ENCODE peak calls at places on chromosomes 11 and 22, in seven cellular contexts. M is heart left ventricle; X is HCT116; I is GM23338; R is CD8-positive, alpha-beta T cell; W is Karpas-422; K is cardiac muscle cell. Q is an unnamed sample. For H3K27me3, the result is how much of the 10 kb centered on the place peaks cover.

GRCh38 chr22:32723632-32724031 is 77.9 kb upstream of the TIMP3 start:
- DNase-seq in M (peak), X (no peak), I (no peak), R (peak), W (peak), K (peak), Q (peak)

GRCh38 chr22:42697542-42698013 is 23.1 kb downstream of the A4GALT start:
- DNase-seq in M (peak), X (peak), I (no peak), R (no peak), W (no peak), K (peak), Q (no peak)

GRCh38 chr22:25404556-25404922 is 159.9 kb upstream of the GRK3 start:
- DNase-seq in M (no peak), X (no peak), I (peak), R (no peak), W (no peak), K (no peak), Q (no peak)

GRCh38 chr11:4926607-4927006 is 2.5 kb upstream of the OR51G1 start:
- DNase-seq in M (no peak), X (no peak), I (no peak), R (no peak), W (no peak), K (no peak), Q (no peak)

GRCh38 chr22:17260950-17261349 is 41.7 kb upstream of the ADA2 start:
- DNase-seq in M (no peak), X (no peak), I (peak), R (no peak), W (no peak), K (no peak), Q (no peak)

GRCh38 chr22:19195796-19196731 is 17.5 kb upstream of the SLC25A1 start:
- DNase-seq in M (no peak), X (no peak), I (no peak), R (no peak), W (no peak), K (no peak), Q (no peak)

GRCh38 chr22:35611200-35611890 is 5.8 kb downstream of the MB start:
- DNase-seq in M (no peak), X (no peak), I (no peak), R (no peak), W (no peak), K (no peak), Q (no peak)

GRCh38 chr22:20748820-20749428 is 25.0 kb upstream of the SERPIND1 start:
- DNase-seq in M (no peak), X (no peak), I (no peak), R (no peak), W (peak), K (peak), Q (peak)

GRCh38 chr11:60349990-60350389 is 22.9 kb downstream of the MS4A6E start:
- DNase-seq in M (no peak), X (no peak), I (no peak), R (no peak), W (no peak), K (no peak), Q (no peak)

GRCh38 chr11:118217575-118217974 is 7.2 kb downstream of the JAML start:
- DNase-seq in M (no peak), X (no peak), I (no peak), R (no peak), W (peak), K (no peak), Q (no peak)

GRCh38 chr11:100682247-100682969 is 4.7 kb upstream of the ARHGAP42 start:
- DNase-seq in M (no peak), X (peak), I (peak), R (no peak), W (peak), K (peak), Q (no peak)

GRCh38 chr11:108237058-108237481 is 14.2 kb downstream of the ATM start:
- DNase-seq in M (no peak), X (no peak), I (no peak), R (no peak), W (no peak), K (peak), Q (no peak)

GRCh38 chr11:2512431-2513407 is 67.9 kb downstream of the KCNQ1 start:
- DNase-seq in M (peak), X (no peak), I (no peak), R (peak), W (no peak), K (no peak), Q (no peak)

GRCh38 chr22:23180893-23181762 is 819 bp downstream of the BCR start:
- DNase-seq in M (no peak), X (no peak), I (peak), R (peak), W (no peak), K (no peak), Q (peak)

GRCh38 chr11:99693941-99694492 is 673.3 kb downstream of the CNTN5 start:
- DNase-seq in M (no peak), X (no peak), I (no peak), R (no peak), W (no peak), K (peak), Q (no peak)

GRCh38 chr11:26028294-26028954 is 303.5 kb upstream of the ANO3 start:
- DNase-seq in M (no peak), X (no peak), I (no peak), R (no peak), W (no peak), K (no peak), Q (no peak)

GRCh38 chr22:17370036-17370765 is 941 bp downstream of the CECR2 start:
- DNase-seq in M (peak), X (no peak), I (peak), R (no peak), W (no peak), K (peak), Q (peak)

GRCh38 chr11:1102996-1103395 is 28.3 kb downstream of the MUC2 start:
- DNase-seq in M (no peak), X (no peak), I (no peak), R (no peak), W (no peak), K (no peak), Q (no peak)

GRCh38 chr11:1283091-1283511 is 26.3 kb downstream of the TOLLIP start:
- DNase-seq in M (no peak), X (no peak), I (no peak), R (no peak), W (no peak), K (no peak), Q (no peak)

GRCh38 chr11:119854521-119854920 is 125.5 kb upstream of the NECTIN1 start:
- DNase-seq in M (no peak), X (no peak), I (no peak), R (no peak), W (no peak), K (no peak), Q (no peak)

GRCh38 chr11:995752-996420 is 40.6 kb downstream of the MUC6 start:
- DNase-seq in M (no peak), X (no peak), I (no peak), R (no peak), W (peak), K (peak), Q (peak)

GRCh38 chr11:43393765-43394355 is 35.1 kb downstream of the TTC17 start:
- DNase-seq in M (peak), X (no peak), I (no peak), R (no peak), W (no peak), K (peak), Q (no peak)

GRCh38 chr11:64207247-64208085 is 945 bp downstream of the FERMT3 start:
- DNase-seq in M (peak), X (no peak), I (peak), R (peak), W (peak), K (peak), Q (peak)

GRCh38 chr11:47443028-47443700 is 5.8 kb downstream of the RAPSN start:
- DNase-seq in M (no peak), X (no peak), I (peak), R (no peak), W (no peak), K (no peak), Q (no peak)

GRCh38 chr11:69918938-69919650 is 99.9 kb upstream of the FGF3 start:
- DNase-seq in M (peak), X (peak), I (peak), R (peak), W (peak), K (peak), Q (peak)

GRCh38 chr11:114219559-114220349 is 76.4 kb upstream of the NNMT start:
- DNase-seq in M (peak), X (no peak), I (no peak), R (no peak), W (no peak), K (peak), Q (no peak)

GRCh38 chr11:77609234-77609633 is 19.5 kb downstream of the AQP11 start:
- DNase-seq in M (no peak), X (no peak), I (no peak), R (no peak), W (no peak), K (no peak), Q (no peak)

GRCh38 chr11:57513911-57514537 is 1.5 kb downstream of the SLC43A1 start:
- DNase-seq in M (peak), X (no peak), I (peak), R (peak), W (peak), K (peak), Q (peak)

GRCh38 chr11:69463181-69463891 is 18.1 kb upstream of the LINC01488 start:
- DNase-seq in M (no peak), X (no peak), I (peak), R (no peak), W (no peak), K (peak), Q (no peak)

GRCh38 chr11:102081313-102081712 is 28.9 kb upstream of the YAP1 start:
- DNase-seq in M (no peak), X (no peak), I (no peak), R (no peak), W (no peak), K (no peak), Q (no peak)

GRCh38 chr11:83726316-83726715 is 440.1 kb upstream of the CCDC90B start:
- DNase-seq in M (no peak), X (no peak), I (no peak), R (no peak), W (no peak), K (no peak), Q (no peak)

GRCh38 chr11:114080769-114081168 is 21.3 kb downstream of the ZBTB16 start:
- DNase-seq in M (no peak), X (no peak), I (no peak), R (no peak), W (no peak), K (no peak), Q (no peak)

GRCh38 chr11:64694821-64695365 is 28.1 kb downstream of the NRXN2 start:
- DNase-seq in M (no peak), X (no peak), I (peak), R (no peak), W (peak), K (no peak), Q (no peak)

GRCh38 chr22:44195189-44195871 is 14.6 kb downstream of the PARVG start:
- DNase-seq in M (no peak), X (no peak), I (no peak), R (no peak), W (no peak), K (no peak), Q (no peak)
- H3K27me3 ChIP-seq in M (under half), X (under half), I (under half), R (under half), W (under half), K (under half), Q (under half)

GRCh38 chr22:47847281-47847890 is 1084.9 kb downstream of the TBC1D22A start:
- DNase-seq in M (no peak), X (no peak), I (no peak), R (no peak), W (peak), K (no peak), Q (no peak)
- H3K27me3 ChIP-seq in M (under half), X (under half), I (under half), R (under half), W (under half), K (under half), Q (under half)

GRCh38 chr11:128686745-128687177 is 7.1 kb upstream of the FLI1 start:
- DNase-seq in M (peak), X (no peak), I (peak), R (peak), W (no peak), K (peak), Q (no peak)

GRCh38 chr11:128684582-128685382 is 9.1 kb upstream of the FLI1 start:
- DNase-seq in M (no peak), X (no peak), I (peak), R (no peak), W (no peak), K (no peak), Q (no peak)

GRCh38 chr11:128687321-128687720 is 6.6 kb upstream of the FLI1 start:
- DNase-seq in M (peak), X (no peak), I (peak), R (no peak), W (no peak), K (peak), Q (no peak)

GRCh38 chr11:128686045-128686741 is 7.7 kb upstream of the FLI1 start:
- DNase-seq in M (no peak), X (no peak), I (peak), R (no peak), W (no peak), K (no peak), Q (no peak)

DNA sequence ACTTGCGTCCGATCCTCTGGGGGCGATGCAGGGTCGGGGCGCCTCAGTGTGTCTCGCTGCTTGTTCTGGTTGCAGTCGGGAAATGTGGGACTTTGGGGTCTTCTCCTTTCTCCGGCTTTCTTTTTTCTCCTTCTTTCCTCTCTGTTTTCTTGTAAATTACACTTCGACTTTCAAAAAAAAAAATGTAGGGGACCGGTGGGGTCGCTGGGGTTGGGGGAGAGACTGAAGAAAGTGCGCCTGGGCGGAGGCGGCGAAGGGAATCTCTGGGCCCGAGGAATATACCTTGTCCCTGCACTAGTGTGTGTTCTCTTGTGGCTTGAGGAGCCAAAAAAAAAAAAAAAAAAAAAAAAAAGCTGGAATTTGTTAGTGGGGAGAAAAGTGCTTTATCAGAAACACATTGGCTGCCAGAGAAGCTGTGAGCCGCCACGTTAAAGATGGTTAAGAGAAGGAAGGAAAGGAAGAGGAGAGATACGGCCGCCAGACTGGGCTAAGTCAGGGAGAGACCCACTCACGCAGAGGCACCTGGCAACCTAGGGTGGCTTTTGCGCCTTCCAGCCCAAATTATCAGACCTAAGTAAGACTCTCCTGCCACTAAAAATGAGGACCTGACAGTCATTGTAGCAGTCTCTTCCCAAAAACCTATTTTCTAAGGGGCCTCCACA is 8.4 kb upstream of the FLI1 start:
- DNase-seq in M (no peak), X (no peak), I (peak), R (no peak), W (no peak), K (peak), Q (no peak)
- H3K27me3 ChIP-seq in M (under half), X (under half), I (half or more), R (under half), W (under half), K (half or more), Q (under half)

DNA sequence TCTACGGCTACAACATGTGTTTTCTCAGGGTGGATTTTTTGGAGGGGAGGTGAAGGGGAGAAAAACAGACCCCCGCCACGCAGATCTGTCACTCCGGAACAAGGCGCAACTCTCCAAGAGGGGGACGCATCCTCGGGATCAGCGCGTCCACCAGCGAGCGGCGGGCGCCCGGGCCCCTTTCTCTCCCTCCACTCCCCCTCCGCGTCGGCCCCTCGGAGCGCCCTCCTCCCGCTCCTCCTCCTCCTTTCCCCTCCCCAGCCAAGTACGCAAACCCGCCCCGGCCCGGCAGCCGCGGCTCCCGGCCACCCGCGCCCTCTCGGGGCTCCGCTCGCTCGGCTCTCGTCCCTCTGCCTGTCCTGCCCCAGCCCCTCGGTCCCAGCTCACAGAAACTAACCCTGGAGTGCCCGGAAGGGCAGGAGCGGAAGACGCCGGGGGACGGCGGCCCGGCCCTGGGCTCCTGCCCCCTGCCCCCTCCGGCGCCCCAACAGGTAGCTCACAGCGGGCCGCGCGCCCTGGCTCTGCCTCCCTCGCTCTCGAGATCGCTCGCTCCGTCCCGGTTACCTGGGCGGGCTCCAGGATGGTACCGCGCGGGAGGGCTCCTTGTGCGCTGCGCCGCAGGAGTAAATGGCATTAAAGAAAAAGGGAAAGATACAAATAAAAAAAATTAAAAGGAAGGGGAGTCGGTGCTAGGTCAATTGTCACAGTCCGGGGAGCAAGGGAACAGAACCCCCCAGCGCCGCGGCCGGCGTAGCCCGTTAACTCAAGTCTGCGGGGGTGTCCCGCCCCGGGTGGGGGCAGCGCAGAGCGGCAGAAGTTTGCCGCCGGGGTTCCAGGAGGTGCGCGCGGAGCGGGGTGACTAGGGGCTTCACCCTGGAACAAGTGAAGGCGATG is 131.4 kb upstream of the C11orf58 start:
- DNase-seq in M (peak), X (no peak), I (peak), R (no peak), W (no peak), K (peak), Q (no peak)
- H3K27me3 ChIP-seq in M (under half), X (half or more), I (half or more), R (under half), W (under half), K (half or more), Q (under half)

DNA sequence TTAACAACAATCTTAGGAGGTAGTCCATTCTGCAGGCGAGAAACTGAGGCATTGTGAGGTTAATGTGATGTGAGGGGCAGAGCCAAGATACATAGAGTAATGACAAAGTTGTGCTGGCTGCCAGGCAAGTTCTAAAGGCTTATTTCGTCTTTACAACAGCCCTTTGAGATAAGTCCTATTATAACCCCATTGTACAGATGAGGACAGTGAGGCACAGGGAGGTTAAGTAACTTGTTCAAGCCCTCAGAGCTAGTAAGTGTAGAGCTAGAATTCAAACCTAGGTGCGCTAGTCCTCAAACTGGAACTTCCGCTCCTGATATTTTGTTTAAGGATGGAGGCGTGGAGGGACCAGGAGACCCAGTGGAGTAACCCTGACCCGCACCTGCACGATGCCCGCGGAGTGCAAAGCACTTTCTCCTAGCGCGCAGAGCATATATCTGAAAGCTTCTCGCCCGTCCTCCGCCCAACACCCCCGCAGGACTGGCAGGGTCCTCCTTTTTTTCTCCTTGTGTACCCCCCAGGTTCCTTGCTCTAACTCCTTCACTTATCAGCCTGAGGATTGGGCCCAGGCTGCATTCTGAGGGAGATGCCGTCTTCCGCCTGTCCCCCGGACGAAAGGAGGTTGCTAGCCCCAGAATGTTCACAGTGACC is 4.9 kb upstream of the FLI1 start:
- DNase-seq in M (no peak), X (no peak), I (peak), R (no peak), W (no peak), K (no peak), Q (no peak)
- H3K27me3 ChIP-seq in M (under half), X (under half), I (half or more), R (under half), W (under half), K (half or more), Q (under half)

GRCh38 chr22:45686004-45686403 is 14.4 kb downstream of the ATXN10 start:
- DNase-seq in M (no peak), X (no peak), I (no peak), R (no peak), W (no peak), K (no peak), Q (no peak)
- H3K27me3 ChIP-seq in M (under half), X (under half), I (under half), R (under half), W (under half), K (under half), Q (under half)

DNA sequence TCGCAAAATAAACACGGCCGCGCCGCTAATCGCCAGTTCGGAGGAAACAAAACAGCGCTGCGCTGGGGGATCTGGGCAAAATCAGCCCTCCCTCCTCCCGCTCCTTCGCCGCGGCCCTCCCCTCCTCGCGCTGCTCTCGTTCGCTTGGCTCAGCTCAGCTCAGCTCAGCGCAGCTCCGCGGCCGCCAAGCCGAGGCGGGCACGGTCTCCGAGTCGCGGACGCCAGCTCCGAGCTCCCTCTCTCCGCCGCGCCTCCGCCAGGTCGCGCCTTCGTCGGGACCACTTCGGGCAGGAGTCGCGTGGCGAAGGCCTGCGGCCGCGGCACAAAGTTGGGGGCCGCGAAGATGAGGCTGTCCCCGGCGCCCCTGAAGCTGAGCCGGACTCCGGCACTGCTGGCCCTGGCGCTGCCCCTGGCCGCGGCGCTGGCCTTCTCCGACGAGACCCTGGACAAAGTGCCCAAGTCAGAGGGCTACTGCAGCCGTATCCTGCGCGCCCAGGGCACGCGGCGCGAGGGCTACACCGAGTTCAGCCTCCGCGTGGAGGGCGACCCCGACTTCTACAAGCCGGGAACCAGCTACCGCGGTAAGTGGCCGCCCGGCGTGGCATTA is at the start of gene SPON1:
- DNase-seq in M (peak), X (no peak), I (peak), R (peak), W (no peak), K (peak), Q (peak)
- H3K27me3 ChIP-seq in M (under half), X (under half), I (half or more), R (under half), W (under half), K (half or more), Q (under half)

GRCh38 chr22:49630448-49630946 is 197.2 kb downstream of the BRD1 start:
- DNase-seq in M (no peak), X (no peak), I (no peak), R (no peak), W (no peak), K (no peak), Q (no peak)
- H3K27me3 ChIP-seq in M (under half), X (under half), I (under half), R (under half), W (under half), K (under half), Q (under half)